ENCODE peak calls at places on chromosomes 3 and 15, in five cellular contexts. E, F, H, T and O are unnamed samples.

GRCh38 chr15:57382222-57382621 is 5.9 kb downstream of the CGNL1 start:
- DNase-seq in T (no peak), F (no peak), E (no peak), H (no peak), O (no peak)

GRCh38 chr15:76664411-76664810 is 240.7 kb downstream of the SCAPER start:
- DNase-seq in F (no peak), T (no peak), E (no peak), H (no peak), O (no peak)

GRCh38 chr3:9041626-9042025 is 78.4 kb upstream of the RAD18 start:
- DNase-seq in F (no peak), E (no peak), H (no peak), T (no peak), O (no peak)

GRCh38 chr3:189942948-189943347 is 177.7 kb downstream of the P3H2 start:
- DNase-seq in H (no peak), F (no peak), T (no peak), E (no peak), O (no peak)

GRCh38 chr15:52678468-52679231 is 538 bp downstream of the ATOSA start:
- DNase-seq in F (peak), E (peak), T (peak), H (peak), O (peak)

GRCh38 chr3:197959500-197959890 is 522 bp upstream of the LMLN start:
- DNase-seq in H (no peak), E (no peak), F (no peak), T (no peak), O (no peak)

GRCh38 chr15:34813446-34814190 is 18.3 kb upstream of the ACTC1 start:
- DNase-seq in E (peak), T (no peak), H (no peak), F (no peak), O (no peak)

GRCh38 chr3:71226565-71227281 is 356.8 kb downstream of the FOXP1 start:
- DNase-seq in E (no peak), H (no peak), F (peak), T (peak), O (peak)

GRCh38 chr15:95259513-95259912 is 1028.2 kb downstream of the MCTP2 start:
- DNase-seq in H (peak), F (peak), E (peak), T (peak), O (peak)

GRCh38 chr3:34863485-34863884 is 775.8 kb upstream of the ARPP21 start:
- DNase-seq in E (no peak), H (no peak), F (no peak), T (no peak), O (no peak)

GRCh38 chr3:185308126-185308754 is 54.4 kb upstream of the EHHADH start:
- DNase-seq in E (peak), T (peak), F (peak), H (peak), O (peak)

GRCh38 chr3:52530918-52531635 is 2.6 kb downstream of the NT5DC2 start:
- DNase-seq in E (no peak), T (peak), H (no peak), F (no peak), O (no peak)

GRCh38 chr15:73575636-73576247 is 57.4 kb downstream of the NPTN start:
- DNase-seq in T (peak), F (no peak), E (no peak), H (no peak), O (no peak)

GRCh38 chr3:161273589-161274218 is 52.6 kb downstream of the NMD3 start:
- DNase-seq in H (no peak), F (no peak), E (peak), T (no peak), O (peak)

GRCh38 chr3:197371521-197372075 is 73.2 kb upstream of the DLG1 start:
- DNase-seq in F (no peak), E (peak), H (no peak), T (no peak), O (no peak)

GRCh38 chr3:89238836-89239235 is 131.4 kb downstream of the EPHA3 start:
- DNase-seq in H (no peak), T (no peak), F (no peak), E (no peak), O (no peak)

GRCh38 chr3:9916346-9916733 is 558 bp upstream of the IL17RC start:
- DNase-seq in F (no peak), H (no peak), E (peak), T (no peak), O (no peak)

GRCh38 chr3:126527455-126528211 is 3.7 kb downstream of the CHST13 start:
- DNase-seq in T (no peak), E (no peak), H (no peak), F (no peak), O (no peak)

GRCh38 chr3:51982352-51982837 is 940 bp upstream of the ACY1 start:
- DNase-seq in H (no peak), E (no peak), T (no peak), F (no peak), O (peak)

GRCh38 chr15:83380682-83381081 is 66.5 kb upstream of the SH3GL3 start:
- DNase-seq in T (peak), E (peak), H (no peak), F (no peak), O (no peak)

GRCh38 chr3:150345021-150345538 is 63.0 kb upstream of the TSC22D2 start:
- DNase-seq in T (no peak), F (no peak), E (peak), H (no peak), O (no peak)

GRCh38 chr3:185796431-185797107 is 28.3 kb downstream of the IGF2BP2 start:
- DNase-seq in H (no peak), T (no peak), E (peak), F (no peak), O (no peak)

GRCh38 chr3:188286087-188286513 is 132.1 kb downstream of the LPP start:
- DNase-seq in E (peak), H (peak), F (no peak), T (peak), O (no peak)

GRCh38 chr15:89888214-89888804 is 5.5 kb downstream of the AP3S2 start:
- DNase-seq in E (peak), H (peak), T (no peak), F (no peak), O (no peak)

GRCh38 chr3:16227566-16227965 is 37.2 kb downstream of the DPH3 start:
- DNase-seq in E (no peak), F (no peak), H (no peak), T (no peak), O (no peak)

GRCh38 chr3:67000006-67000405 is 1.9 kb downstream of the KBTBD8 start:
- DNase-seq in T (no peak), H (no peak), F (no peak), E (peak), O (no peak)

GRCh38 chr3:50150863-50151686 is 4.0 kb upstream of the SEMA3F start:
- DNase-seq in F (no peak), H (no peak), E (no peak), T (no peak), O (no peak)

GRCh38 chr3:57423335-57423734 is 120.8 kb downstream of the DNAH12 start:
- DNase-seq in H (no peak), F (no peak), T (no peak), E (no peak), O (no peak)

GRCh38 chr3:152021951-152022461 is 148.6 kb downstream of the SUCNR1 start:
- DNase-seq in T (no peak), F (no peak), E (peak), H (no peak), O (no peak)

GRCh38 chr3:194395201-194395600 is 3.9 kb downstream of the GP5 start:
- DNase-seq in H (no peak), T (no peak), E (peak), F (no peak), O (no peak)

GRCh38 chr3:2921903-2922302 is 188.3 kb downstream of the IL5RA start:
- DNase-seq in F (no peak), E (peak), T (no peak), H (no peak), O (no peak)

GRCh38 chr3:72465853-72466252 is 382.4 kb downstream of the SHQ1 start:
- DNase-seq in F (no peak), E (no peak), T (no peak), H (no peak), O (no peak)

GRCh38 chr3:184230081-184230602 is 757 bp downstream of the VWA5B2 start:
- DNase-seq in H (no peak), T (no peak), F (no peak), E (no peak), O (no peak)

GRCh38 chr3:180183346-180183745 is 146.6 kb upstream of the PEX5L start:
- DNase-seq in H (no peak), T (no peak), F (no peak), E (no peak), O (no peak)

GRCh38 chr3:103851793-103852192 is 1417.0 kb downstream of the ZPLD1 start:
- DNase-seq in E (no peak), T (no peak), H (no peak), F (no peak), O (no peak)

GRCh38 chr3:1232276-1232675 is 139.5 kb downstream of the CNTN6 start:
- DNase-seq in H (no peak), F (no peak), T (no peak), E (no peak), O (no peak)

DNA sequence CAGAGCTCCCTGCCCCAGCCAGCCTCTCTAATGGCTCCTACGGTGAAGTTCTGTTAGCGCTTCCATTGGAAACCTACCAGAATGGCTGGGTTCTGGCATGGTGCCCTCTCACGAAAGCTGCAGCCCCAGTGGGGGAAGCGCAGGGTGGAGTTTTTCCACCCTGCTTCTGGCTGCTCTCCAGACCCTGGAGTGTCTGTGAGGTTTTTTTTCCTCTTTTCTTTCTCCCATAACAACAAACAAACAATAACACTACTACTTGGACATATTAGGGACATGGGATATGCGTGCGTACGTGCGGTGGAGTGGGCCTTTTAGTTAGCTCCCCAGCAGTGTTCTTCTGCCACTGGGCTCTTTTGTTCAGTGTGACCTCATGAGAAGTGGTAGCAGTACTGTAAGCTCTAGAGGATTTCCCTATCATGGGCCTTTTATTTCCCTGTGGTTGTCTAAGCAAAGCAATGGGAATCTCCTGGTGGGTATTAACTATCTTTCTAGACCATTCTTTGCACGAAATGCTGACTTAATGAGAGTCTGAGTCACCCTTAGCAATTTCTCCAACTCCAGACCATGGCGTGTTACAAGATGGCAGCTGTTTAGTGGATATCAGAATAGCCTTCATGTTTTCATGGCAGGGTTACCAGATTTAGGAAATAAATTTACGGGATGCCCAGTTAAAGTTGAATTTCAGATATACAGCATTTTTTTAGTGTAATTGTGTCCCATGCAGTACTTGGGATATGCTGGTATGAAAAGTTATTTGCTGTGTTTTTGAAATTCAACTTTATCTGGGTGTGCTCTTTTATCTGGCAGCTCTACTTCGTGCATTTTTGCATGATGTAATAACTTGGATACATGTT is 162.0 kb downstream of the FNDC3B start:
- DNase-seq in F (no peak), E (peak), H (peak), T (peak), O (no peak)
- H3K4me3 ChIP-seq in F (no peak), E (no peak), H (peak), T (peak), O (no peak)

GRCh38 chr3:63508775-63509174 is 143.7 kb upstream of the SNTN start:
- DNase-seq in F (no peak), H (no peak), E (no peak), T (no peak), O (no peak)

GRCh38 chr3:63519426-63519825 is 133.0 kb upstream of the SNTN start:
- DNase-seq in T (no peak), H (no peak), E (no peak), F (no peak), O (no peak)

GRCh38 chr3:63513801-63514200 is 138.7 kb upstream of the SNTN start:
- DNase-seq in T (no peak), F (no peak), E (no peak), H (no peak), O (no peak)

GRCh38 chr3:63514678-63515077 is 137.8 kb upstream of the SNTN start:
- DNase-seq in H (no peak), E (no peak), F (no peak), T (no peak), O (no peak)
- H3K27ac ChIP-seq in H (no peak), E (no peak), F (no peak), T (no peak), O (no peak)

DNA sequence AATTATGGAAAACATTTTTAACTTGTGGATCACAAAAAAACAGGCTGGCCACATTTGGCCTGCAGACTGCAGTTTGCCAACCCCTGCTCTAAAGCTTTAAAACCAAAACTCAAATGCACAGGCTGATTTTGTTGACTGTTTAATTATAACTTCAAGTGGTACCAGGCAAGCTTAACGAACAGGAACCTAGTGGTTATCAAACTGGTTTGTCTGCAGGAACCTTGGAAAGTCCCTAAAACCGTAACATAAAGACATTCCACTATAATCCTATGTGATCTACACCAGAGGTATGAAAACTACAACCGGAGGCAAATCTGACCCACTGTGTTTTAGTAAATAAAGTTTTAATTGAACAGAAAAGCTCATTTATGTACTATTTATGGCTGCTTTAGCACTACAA is 52.4 kb downstream of the TBL1XR1 start:
- DNase-seq in T (no peak), H (no peak), E (no peak), F (no peak), O (peak)
- H3K4me3 ChIP-seq in T (no peak), H (no peak), E (no peak), F (no peak), O (peak)

GRCh38 chr3:128178782-128179473 is 25.6 kb downstream of the EEFSEC start:
- DNase-seq in E (no peak), H (no peak), T (no peak), F (no peak), O (no peak)
- H3K27ac ChIP-seq in E (no peak), H (no peak), T (no peak), F (no peak), O (peak)

DNA sequence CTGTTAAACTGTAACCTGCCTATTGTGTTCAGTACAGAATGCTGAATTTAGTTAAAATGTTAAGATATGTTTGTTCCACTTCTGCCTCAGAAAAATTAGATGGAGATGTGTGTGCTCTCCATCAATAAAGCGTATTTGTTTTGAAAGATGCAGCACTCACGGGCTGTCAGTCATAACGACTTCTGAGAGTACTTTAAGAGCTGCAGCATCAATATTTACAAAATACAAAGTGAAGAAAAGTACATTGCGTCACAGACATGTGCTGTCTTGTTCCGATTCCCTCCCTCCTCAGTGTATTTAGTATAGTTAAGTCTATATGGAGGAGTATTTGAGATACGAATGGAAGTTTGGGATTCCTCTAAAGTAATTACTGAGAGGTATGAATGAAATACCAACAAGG is 166.6 kb downstream of the BBX start:
- DNase-seq in T (no peak), H (no peak), F (no peak), E (no peak), O (no peak)
- H3K4me3 ChIP-seq in T (no peak), H (no peak), F (no peak), E (no peak), O (no peak)

DNA sequence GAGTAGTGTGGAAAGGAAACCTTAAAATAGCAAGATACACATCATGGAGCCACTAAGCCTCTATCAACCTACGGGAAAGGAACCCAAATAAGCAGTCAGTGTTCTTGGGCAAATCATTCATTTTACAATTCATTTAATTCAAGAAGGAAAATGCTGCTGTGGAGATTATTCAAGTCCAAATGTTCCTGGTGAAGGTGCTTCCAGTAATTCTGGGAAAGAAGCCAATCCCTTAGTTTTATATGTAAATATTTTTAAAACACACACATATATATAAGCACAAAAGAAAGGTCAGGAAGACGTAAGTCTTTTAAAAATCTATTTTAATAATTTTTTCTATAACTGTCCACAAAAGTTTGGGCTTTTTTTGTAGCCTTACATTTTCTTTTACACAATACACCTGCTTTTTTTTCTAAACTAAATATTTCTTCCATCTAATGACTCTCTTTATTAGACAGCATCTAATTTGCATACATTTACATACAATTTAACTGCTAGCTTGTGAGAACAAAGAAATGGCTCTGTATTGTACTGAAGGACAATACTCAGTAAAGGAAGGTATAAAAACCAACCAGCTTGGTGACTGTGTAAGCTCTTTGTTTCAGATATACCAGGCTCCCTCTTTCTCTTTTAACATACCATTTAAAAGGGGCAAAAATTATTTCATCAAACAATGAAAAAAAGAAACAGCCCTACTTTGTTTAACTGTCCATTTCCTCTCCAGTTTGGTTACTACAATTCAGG is 269.5 kb downstream of the ZBTB20 start:
- DNase-seq in T (no peak), F (no peak), H (no peak), E (no peak), O (no peak)
- H3K27ac ChIP-seq in T (no peak), F (no peak), H (no peak), E (no peak), O (no peak)